ENCODE peak calls at places on chromosomes 5 and 9, in four cellular contexts. I is CD8-positive, alpha-beta T cell; K is DND-41; C is suprapubic skin. T is an unnamed sample. For H3K9me3, the result is how much of the 10 kb centered on the place peaks cover.

GRCh38 chr5:68554566-68555279 is 339.2 kb downstream of the PIK3R1 start:
- DNase-seq in C (no peak), K (no peak), I (no peak), T (no peak)

GRCh38 chr9:105127863-105128220 is 116.6 kb upstream of the SLC44A1 start:
- DNase-seq in K (peak), I (peak), C (no peak), T (peak)

GRCh38 chr5:89756955-89757354 is 652.6 kb downstream of the CETN3 start:
- DNase-seq in C (no peak), I (no peak), K (no peak), T (no peak)

GRCh38 chr9:120886490-120886967 is 9.5 kb upstream of the PHF19 start:
- DNase-seq in C (no peak), I (no peak), K (no peak), T (no peak)

GRCh38 chr5:118952992-118953651 is 35.2 kb downstream of the DTWD2 start:
- DNase-seq in C (no peak), I (no peak), K (no peak), T (no peak)

GRCh38 chr9:77291714-77292113 is 114.4 kb downstream of the VPS13A start:
- DNase-seq in K (no peak), C (no peak), I (no peak), T (no peak)

GRCh38 chr5:148687427-148687826 is 33.1 kb upstream of the HTR4 start:
- DNase-seq in C (no peak), K (peak), I (no peak), T (no peak)

GRCh38 chr5:133919148-133920136 is 49.0 kb downstream of the C5orf15 start:
- DNase-seq in C (no peak), I (no peak), K (no peak), T (no peak)

GRCh38 chr5:14869286-14870164 is 2.1 kb downstream of the ANKH start:
- DNase-seq in I (no peak), C (no peak), K (peak), T (no peak)

GRCh38 chr5:96714951-96715451 is 52.8 kb downstream of the CAST start:
- DNase-seq in K (no peak), C (no peak), I (peak), T (peak)

GRCh38 chr9:88988796-88989641 is 2.2 kb upstream of the S1PR3 start:
- DNase-seq in I (no peak), K (peak), C (no peak), T (no peak)

GRCh38 chr5:135185461-135186075 is 151.5 kb upstream of the PITX1 start:
- DNase-seq in C (no peak), I (no peak), K (peak), T (no peak)

GRCh38 chr9:135993409-135993742 is 32.2 kb upstream of the UBAC1 start:
- DNase-seq in K (no peak), C (no peak), I (no peak), T (no peak)
- H3K4me3 ChIP-seq in K (no peak), C (peak), I (no peak), T (no peak)

DNA sequence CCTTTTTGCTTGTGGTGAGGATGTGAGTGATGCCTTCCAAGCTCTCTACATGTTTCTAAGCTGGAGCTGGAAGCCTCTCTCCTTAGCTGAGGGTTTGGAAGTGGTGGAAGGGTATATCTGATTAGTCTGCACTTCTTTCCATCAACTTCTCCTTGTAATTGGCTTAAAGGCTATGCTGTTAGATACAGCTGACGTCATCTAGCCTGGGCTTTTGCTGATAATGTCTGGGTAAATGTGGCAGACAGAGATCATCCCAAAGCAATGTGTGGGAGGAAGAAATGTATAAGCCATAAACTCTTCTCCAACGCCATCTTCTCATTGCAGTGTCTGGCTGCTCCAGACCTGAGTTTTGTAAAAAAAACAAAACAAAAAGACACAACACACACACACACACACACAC is 29.3 kb downstream of the ZNF354C start:
- DNase-seq in I (no peak), C (no peak), K (no peak), T (no peak)
- H3K9me3 ChIP-seq in I (under half), C (half or more), K (under half), T (under half)

GRCh38 chr5:116759860-116760644 is 185.4 kb upstream of the SEMA6A start:
- DNase-seq in K (no peak), C (no peak), I (no peak), T (no peak)
- H3K4me3 ChIP-seq in K (no peak), C (no peak), I (no peak), T (no peak)

DNA sequence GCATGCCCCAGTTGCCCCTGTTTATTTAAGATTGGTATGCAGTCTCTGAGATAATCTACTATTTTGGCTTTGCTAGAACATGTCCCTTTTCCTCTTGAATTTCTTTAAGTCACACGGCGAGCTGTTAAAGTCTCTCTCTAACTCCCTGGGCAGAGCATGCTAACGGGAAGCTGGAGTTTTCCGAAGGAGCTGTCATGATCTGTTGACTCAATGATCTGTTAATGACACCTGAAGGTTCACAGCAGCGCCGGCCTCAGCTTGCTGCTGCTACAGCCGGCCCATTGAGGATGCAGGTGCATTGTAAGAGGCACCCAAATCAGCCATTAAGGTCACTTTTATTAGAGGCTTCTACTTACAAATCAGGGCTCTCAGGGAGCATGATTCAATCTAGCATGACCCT is 1203.4 kb downstream of the MAT2B start:
- DNase-seq in C (no peak), K (no peak), I (no peak), T (no peak)
- H3K9me3 ChIP-seq in C (under half), K (under half), I (under half), T (under half)